ENCODE peak calls at places on chromosome 13, in four cellular contexts. C is suprapubic skin; Q is uterus; B is CD8-positive, alpha-beta T cell. P is an unnamed sample.

GRCh38 chr13:22505489-22505888 is 675.3 kb upstream of the SGCG start:
- DNase-seq in Q (no peak), C (no peak), B (no peak), P (no peak)

GRCh38 chr13:62014299-62014698 is 598.6 kb upstream of the PCDH20 start:
- DNase-seq in B (no peak), Q (no peak), C (no peak), P (no peak)

GRCh38 chr13:84641491-84641890 is 759.2 kb upstream of the SLITRK1 start:
- DNase-seq in C (no peak), B (no peak), Q (no peak), P (no peak)

GRCh38 chr13:29924482-29924884 is 74.1 kb upstream of the UBL3 start:
- DNase-seq in B (no peak), Q (no peak), C (no peak), P (no peak)

GRCh38 chr13:112583592-112584277 is 4.2 kb downstream of the TUBGCP3 start:
- DNase-seq in C (no peak), B (no peak), Q (no peak), P (no peak)

GRCh38 chr13:106496072-106496997 is 39.1 kb downstream of the EFNB2 start:
- DNase-seq in B (no peak), C (no peak), Q (no peak), P (no peak)

GRCh38 chr13:83825676-83826075 is 56.6 kb downstream of the SLITRK1 start:
- DNase-seq in Q (no peak), B (no peak), C (no peak), P (no peak)

GRCh38 chr13:85313761-85314503 is 485.3 kb downstream of the SLITRK6 start:
- DNase-seq in C (no peak), Q (no peak), B (no peak), P (no peak)

GRCh38 chr13:101007245-101007644 is 332.6 kb upstream of the TMTC4 start:
- DNase-seq in B (no peak), C (no peak), Q (no peak), P (no peak)

GRCh38 chr13:60707878-60708277 is 310.9 kb downstream of the TDRD3 start:
- DNase-seq in C (no peak), B (no peak), Q (no peak), P (no peak)

GRCh38 chr13:19587635-19588300 is 26.4 kb upstream of the TPTE2 start:
- DNase-seq in Q (no peak), C (no peak), B (no peak), P (no peak)

GRCh38 chr13:93450226-93450625 is 223.6 kb downstream of the GPC6 start:
- DNase-seq in Q (no peak), C (no peak), B (no peak), P (no peak)

GRCh38 chr13:23021921-23022320 is 158.9 kb upstream of the SGCG start:
- DNase-seq in Q (no peak), B (no peak), C (no peak), P (no peak)

GRCh38 chr13:54433511-54434206 is 1405.0 kb downstream of the OLFM4 start:
- DNase-seq in C (no peak), B (no peak), Q (no peak), P (no peak)

GRCh38 chr13:52998290-52998876 is 30.2 kb upstream of the OLFM4 start:
- DNase-seq in Q (no peak), B (no peak), C (no peak), P (no peak)

GRCh38 chr13:52994051-52994450 is 34.6 kb upstream of the OLFM4 start:
- DNase-seq in Q (no peak), B (no peak), C (no peak), P (no peak)

GRCh38 chr13:52995946-52996345 is 32.7 kb upstream of the OLFM4 start:
- DNase-seq in Q (no peak), B (no peak), C (no peak), P (no peak)

GRCh38 chr13:52991344-52992020 is 37.1 kb upstream of the OLFM4 start:
- DNase-seq in C (no peak), Q (no peak), B (no peak), P (no peak)

DNA sequence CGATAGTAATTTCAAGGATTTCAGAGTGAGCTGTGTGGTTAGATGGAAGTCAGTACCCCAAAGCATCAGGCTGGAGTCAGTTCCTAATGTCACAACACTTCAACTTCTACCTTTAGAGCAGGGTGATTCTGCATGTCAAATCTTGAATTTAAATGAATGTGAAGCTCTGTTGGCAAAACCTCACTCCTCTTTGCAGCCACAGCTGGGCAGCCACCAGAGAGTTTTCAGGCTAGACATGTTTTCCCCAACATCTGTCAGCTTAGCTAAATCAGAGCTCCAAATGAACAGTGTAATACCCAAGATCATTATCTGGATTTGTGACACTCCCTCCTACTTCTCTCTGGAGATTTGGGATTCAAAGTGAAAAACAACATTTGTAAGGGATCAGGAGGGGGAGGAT is 33.7 kb upstream of the OLFM4 start:
- DNase-seq in C (no peak), B (no peak), Q (no peak), P (no peak)
- H3K27ac ChIP-seq in C (no peak), B (no peak), Q (no peak), P (no peak)

GRCh38 chr13:113747291-113747833 is 11.7 kb upstream of the TMEM255B start:
- DNase-seq in B (no peak), Q (no peak), C (no peak), P (no peak)
- H3K27ac ChIP-seq in B (no peak), Q (no peak), C (no peak), P (no peak)

GRCh38 chr13:70896136-70896535 is 787.9 kb upstream of the KLHL1 start:
- DNase-seq in B (no peak), Q (no peak), C (no peak), P (no peak)
- H3K27ac ChIP-seq in B (no peak), Q (no peak), C (no peak), P (no peak)

DNA sequence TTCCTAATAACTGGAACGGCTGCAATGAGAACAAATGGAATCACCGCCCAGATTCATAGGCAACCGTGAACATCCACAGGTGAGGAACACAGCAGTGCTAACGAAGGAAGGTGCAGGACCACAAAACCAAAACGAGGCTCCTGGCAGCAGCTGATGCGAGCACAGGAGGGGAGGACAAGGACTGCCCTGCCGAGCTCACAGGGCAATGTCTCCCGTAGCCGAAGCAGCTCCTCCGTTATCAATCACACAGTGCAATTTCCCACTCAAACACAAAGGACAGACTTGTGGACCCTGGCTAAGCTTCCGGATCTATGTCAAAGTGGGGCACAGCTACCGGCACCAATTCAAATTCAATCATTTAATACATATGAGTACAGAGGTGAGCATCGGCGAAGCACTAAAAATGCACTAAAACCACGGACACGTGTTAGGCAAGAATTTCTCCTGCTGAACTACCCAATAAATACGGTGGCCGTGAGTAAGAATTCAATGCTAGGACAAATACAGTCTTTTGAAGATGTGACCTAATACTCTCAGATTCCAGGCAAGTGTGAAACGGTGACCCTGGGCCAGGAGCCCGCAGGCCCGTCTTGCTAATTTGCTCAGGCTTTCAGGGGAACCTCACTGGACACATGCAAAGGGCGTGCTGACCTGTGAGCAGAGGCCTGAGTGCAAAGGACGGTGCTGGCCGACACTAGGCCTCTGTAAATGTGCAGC is 70.4 kb downstream of the STK24 start:
- DNase-seq in B (no peak), Q (no peak), C (peak), P (no peak)
- H3K27ac ChIP-seq in B (no peak), Q (peak), C (peak), P (no peak)

DNA sequence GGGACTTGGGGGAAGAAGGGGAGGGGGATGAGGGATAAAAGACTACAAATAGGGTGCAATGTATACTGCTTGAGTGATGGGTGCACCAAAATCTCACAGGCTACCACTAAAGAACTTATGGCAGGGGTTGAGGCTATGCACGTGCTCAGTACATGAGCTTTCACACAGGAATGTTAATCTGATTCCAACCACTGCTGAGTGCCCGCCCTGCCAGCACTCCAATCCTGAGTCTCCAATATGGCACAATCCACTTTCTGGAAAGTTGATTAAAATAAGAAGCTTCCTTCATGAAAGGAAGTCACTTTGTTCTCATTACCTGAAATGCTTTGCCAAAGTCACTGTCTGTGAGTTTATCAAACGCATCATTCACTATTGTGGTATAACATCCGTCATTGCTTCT is 463.0 kb downstream of the IRS2 start:
- DNase-seq in B (no peak), C (no peak), Q (no peak), P (no peak)
- H3K27ac ChIP-seq in B (no peak), C (no peak), Q (no peak), P (no peak)

GRCh38 chr13:28830580-28830979 is 10.4 kb downstream of the MTUS2 start:
- DNase-seq in B (no peak), Q (no peak), C (no peak), P (no peak)

GRCh38 chr13:28837111-28837510 is 17.0 kb downstream of the MTUS2 start:
- DNase-seq in C (no peak), B (no peak), Q (no peak), P (no peak)

GRCh38 chr13:28826368-28826767 is 6.2 kb downstream of the MTUS2 start:
- DNase-seq in Q (no peak), C (no peak), B (no peak), P (no peak)

DNA sequence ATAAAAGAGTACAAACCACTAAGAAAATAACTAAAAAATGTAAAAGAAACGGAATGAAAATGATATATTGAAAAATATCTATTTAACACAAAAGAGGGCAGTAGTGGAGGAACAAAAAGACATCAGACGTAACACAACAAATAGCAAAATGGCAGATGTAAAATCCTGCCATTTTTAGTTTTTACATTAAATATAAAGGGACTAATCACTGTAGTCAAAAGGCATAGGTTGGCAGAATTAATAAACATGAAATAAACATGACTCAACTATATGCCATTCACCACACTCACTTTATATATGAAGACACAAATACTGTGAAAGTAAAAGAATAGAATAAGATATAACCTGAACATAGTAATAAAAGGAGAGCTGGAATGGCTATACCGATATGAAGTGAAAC is 11.0 kb downstream of the MTUS2 start:
- DNase-seq in B (no peak), C (no peak), Q (no peak), P (no peak)
- H3K27ac ChIP-seq in B (no peak), C (no peak), Q (no peak), P (no peak)

GRCh38 chr13:98233127-98233526 is 56.1 kb upstream of the RNF113B start:
- DNase-seq in C (no peak), B (no peak), Q (no peak), P (no peak)
- H3K27ac ChIP-seq in C (no peak), B (no peak), Q (no peak), P (no peak)

DNA sequence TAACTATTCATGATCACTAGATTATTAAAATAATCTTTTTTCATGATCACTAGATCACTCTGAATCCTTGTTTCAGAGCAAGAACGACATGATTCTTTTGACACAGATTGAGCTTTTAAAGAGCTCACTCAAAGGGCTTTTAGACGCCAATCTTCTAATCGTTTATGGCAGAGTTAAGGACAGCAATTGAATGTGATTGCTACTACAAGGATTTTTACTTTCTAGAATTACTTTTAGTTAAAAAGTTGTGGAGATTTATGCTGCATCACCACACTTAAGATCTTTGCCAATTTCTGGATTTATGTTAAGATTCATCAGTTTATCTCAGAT is 1.3 kb downstream of the EXOSC8 start:
- DNase-seq in Q (no peak), C (no peak), B (no peak), P (no peak)
- H3K27ac ChIP-seq in Q (no peak), C (no peak), B (no peak), P (no peak)